ENCODE peak calls at places on chromosomes 5 and 9, in five cellular contexts. L is mammary epithelial cell, C is foreskin fibroblast, H is fibroblast of mammary gland, Q is AG04449. E is an unnamed sample.

GRCh38 chr9:34370970-34371880 is 5.5 kb downstream of the MYORG start:
- DNase-seq in H (no peak), C (peak; percentile 49), L (no peak), Q (no peak), E (no peak)

GRCh38 chr5:64834611-64835010 is 65.9 kb downstream of the CWC27 start:
- DNase-seq in C (no peak), L (no peak), H (no peak), Q (no peak), E (no peak)

GRCh38 chr5:33115467-33115866 is 325.3 kb upstream of the TARS1 start:
- DNase-seq in C (no peak), L (no peak), Q (no peak), H (no peak), E (no peak)

GRCh38 chr5:88967633-88968585 is 84.9 kb upstream of the MEF2C start:
- DNase-seq in H (no peak), L (no peak), C (no peak), Q (no peak), E (no peak)

GRCh38 chr5:58019614-58020013 is 440.3 kb downstream of the PLK2 start:
- DNase-seq in L (no peak), C (no peak), H (no peak), Q (no peak), E (no peak)

GRCh38 chr5:4384649-4385048 is 755.5 kb upstream of the ADAMTS16 start:
- DNase-seq in C (no peak), L (peak; percentile 58), H (peak; percentile 6), Q (no peak), E (no peak)

GRCh38 chr5:65624025-65624569 is at the start of gene TRIM23:
- DNase-seq in C (peak; percentile 97), Q (peak; percentile 58), L (peak; percentile 92), H (peak; percentile 90), E (peak; percentile 70)

GRCh38 chr5:114361724-114362196 is at the start of gene KCNN2:
- DNase-seq in H (peak; percentile 17), Q (no peak), L (peak; percentile 39), C (peak; percentile 91), E (peak; percentile 34)

GRCh38 chr9:85258823-85259370 is 482.9 kb downstream of the AGTPBP1 start:
- DNase-seq in Q (peak; percentile 19), H (peak; percentile 68), C (peak; percentile 69), L (peak; percentile 69), E (peak; percentile 15)

GRCh38 chr9:113219972-113220371 is 1.1 kb downstream of the FKBP15 start:
- DNase-seq in L (peak; percentile 56), H (peak; percentile 78), Q (peak; percentile 49), C (peak; percentile 72), E (no peak)

GRCh38 chr5:137283801-137284200 is 215.3 kb downstream of the SPOCK1 start:
- DNase-seq in Q (no peak), L (no peak), C (no peak), H (no peak), E (no peak)

GRCh38 chr5:91643796-91644195 is 260.7 kb upstream of the ARRDC3 start:
- DNase-seq in Q (no peak), C (peak; percentile 54), L (no peak), H (peak; percentile 78), E (no peak)

GRCh38 chr9:121324755-121325154 is 45.3 kb downstream of the STOM start:
- DNase-seq in C (no peak), Q (no peak), L (no peak), H (no peak), E (no peak)

GRCh38 chr5:121890297-121890858 is 38.7 kb downstream of the FTMT start:
- DNase-seq in C (no peak), Q (no peak), L (no peak), H (no peak), E (no peak)

GRCh38 chr9:120374817-120375216 is 205.2 kb downstream of the CDK5RAP2 start:
- DNase-seq in Q (no peak), H (no peak), L (no peak), C (no peak), E (no peak)

GRCh38 chr5:95631265-95631957 is 11.5 kb downstream of the GPR150 start:
- DNase-seq in C (peak; percentile 85), Q (peak; percentile 62), L (peak; percentile 64), H (peak; percentile 90), E (no peak)

GRCh38 chr5:179438041-179438441 is 92.8 kb upstream of the ADAMTS2 start:
- DNase-seq in C (no peak), L (no peak), Q (no peak), H (no peak), E (no peak)

GRCh38 chr5:148386041-148386440 is 2.3 kb downstream of the FBXO38 start:
- DNase-seq in Q (no peak), L (peak; percentile 5), C (peak; percentile 18), H (peak; percentile 11), E (no peak)

GRCh38 chr9:114723926-114724325 is 41.9 kb upstream of the TEX48 start:
- DNase-seq in H (peak; percentile 51), Q (no peak), C (peak; percentile 79), L (no peak), E (no peak)

GRCh38 chr9:94198414-94198813 is 60.7 kb upstream of the ZNF169 start:
- DNase-seq in C (no peak), H (no peak), Q (no peak), L (no peak), E (no peak)

GRCh38 chr5:178839319-178839704 is 20.4 kb upstream of the ZNF354B start:
- DNase-seq in L (peak; percentile 46), Q (no peak), C (no peak), H (peak; percentile 32), E (no peak)

GRCh38 chr9:105168935-105169334 is 75.5 kb upstream of the SLC44A1 start:
- DNase-seq in Q (peak; percentile 21), L (no peak), C (peak; percentile 60), H (peak; percentile 33), E (peak; percentile 43)

GRCh38 chr5:117487556-117487955 is 912.9 kb upstream of the SEMA6A start:
- DNase-seq in C (no peak), H (no peak), Q (no peak), L (no peak), E (no peak)

GRCh38 chr5:166979576-166979975 is 1311.9 kb upstream of the WWC1 start:
- DNase-seq in H (no peak), L (no peak), C (peak; percentile 4), Q (no peak), E (no peak)
- H3K4me3 ChIP-seq in H (peak overlapping the region; percentile 48), L (peak overlapping the region; percentile 47), C (peak overlapping the region; percentile 35), Q (peak overlapping the region; percentile 55), E (peak overlapping the region; percentile 70)

DNA sequence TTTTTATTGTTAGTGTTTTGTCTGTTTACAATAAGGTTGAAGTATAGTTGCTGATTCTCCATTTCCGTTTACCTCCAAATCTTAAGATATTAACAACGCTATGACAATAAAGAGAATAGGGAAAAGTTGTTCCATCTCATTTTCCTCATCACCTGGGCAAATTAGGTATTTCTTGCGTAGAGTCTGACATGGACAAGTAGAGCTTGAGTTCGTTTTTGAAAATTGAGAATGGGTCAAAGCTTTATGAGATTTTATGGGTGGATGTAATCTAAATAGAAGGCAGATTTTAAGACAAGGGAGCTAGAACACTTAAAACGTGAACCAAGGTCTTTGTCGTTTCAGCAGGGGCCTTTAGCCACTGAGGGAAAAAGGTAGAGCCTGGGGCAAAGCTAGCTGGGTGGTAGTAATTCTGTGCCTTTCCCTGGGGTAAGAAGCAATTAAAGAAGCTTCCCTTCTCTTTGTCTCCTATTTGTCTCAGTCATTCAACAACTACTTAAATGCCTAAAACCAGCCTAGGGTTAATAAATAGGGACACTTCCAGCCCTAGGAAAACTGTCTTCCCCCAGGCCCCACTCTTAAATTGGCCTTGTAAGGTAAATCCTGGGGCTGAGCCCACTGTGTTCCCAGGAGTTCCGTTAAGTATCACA is 551 bp upstream of the CAAP1 start:
- DNase-seq in H (no peak), C (no peak), L (no peak), Q (no peak), E (no peak)
- H3K4me3 ChIP-seq in H (peak overlapping the region; percentile 95), C (peak overlapping the region; percentile 92), L (peak overlapping the region; percentile 94), Q (peak overlapping the region; percentile 99), E (peak overlapping the region; percentile 59)

GRCh38 chr5:169302491-169303118 is 1.7 kb upstream of the SLIT3 start:
- DNase-seq in C (peak; percentile 95), H (peak; percentile 85), L (peak; percentile 66), Q (peak; percentile 31), E (peak; percentile 46)
- H3K4me3 ChIP-seq in C (no peak overlapping the region), H (no peak overlapping the region), L (no peak overlapping the region), Q (no peak overlapping the region), E (no peak overlapping the region)

GRCh38 chr5:150779397-150780179 is 1.0 kb downstream of the SMIM3 start:
- DNase-seq in C (peak; percentile 80), L (peak; percentile 34), Q (no peak), H (peak; percentile 75), E (no peak)
- H3K4me3 ChIP-seq in C (peak overlapping the region; percentile 88), L (peak overlapping the region; percentile 81), Q (peak overlapping the region; percentile 91), H (peak overlapping the region; percentile 79), E (peak overlapping the region; percentile 83)

GRCh38 chr5:81337803-81338202 is 36.4 kb downstream of the ZCCHC9 start:
- DNase-seq in H (no peak), C (no peak), Q (no peak), L (no peak), E (no peak)

GRCh38 chr5:81336528-81336927 is 35.1 kb downstream of the ZCCHC9 start:
- DNase-seq in H (no peak), L (no peak), C (no peak), Q (no peak), E (no peak)

GRCh38 chr5:81335946-81336345 is 34.6 kb downstream of the ZCCHC9 start:
- DNase-seq in C (no peak), L (no peak), Q (no peak), H (no peak), E (no peak)

DNA sequence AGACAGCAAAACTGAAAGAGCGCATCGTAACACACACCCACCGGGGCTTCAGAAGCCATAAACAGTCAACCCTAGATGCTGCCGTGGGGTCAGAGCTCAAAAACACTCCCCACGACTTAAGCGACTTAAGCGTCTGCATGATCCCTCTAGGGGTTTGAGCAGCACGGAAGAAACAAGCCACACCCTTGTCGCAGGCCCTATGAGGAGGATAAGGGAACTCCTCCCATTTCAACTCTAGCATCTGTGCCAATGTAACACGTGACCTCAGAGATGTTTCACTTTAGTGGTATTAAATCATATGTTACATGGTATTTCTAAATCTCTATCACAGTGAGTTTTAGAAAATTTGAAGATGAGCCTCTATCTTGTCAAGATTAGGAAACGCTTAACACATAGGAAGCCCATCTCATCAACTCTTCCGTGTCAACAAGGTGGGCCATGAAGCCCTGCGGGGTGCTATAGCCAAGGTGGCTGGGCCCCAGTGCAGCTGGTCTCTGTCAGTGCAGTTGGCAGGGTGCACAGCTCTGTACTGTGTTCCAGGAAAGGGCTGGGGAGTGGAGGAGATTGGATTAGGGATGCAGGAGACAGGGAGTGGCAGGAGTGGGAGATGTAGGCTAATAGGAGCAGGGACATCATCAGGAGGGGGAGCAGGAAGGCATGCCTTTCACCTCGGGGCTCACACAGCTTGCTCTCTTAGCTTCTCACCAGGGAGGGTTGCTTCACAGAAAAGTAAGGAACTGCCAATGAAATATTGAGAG is 33.1 kb downstream of the ZCCHC9 start:
- DNase-seq in Q (no peak), L (no peak), C (no peak), H (peak; percentile 42), E (no peak)
- H3K4me3 ChIP-seq in Q (no peak overlapping the region), L (no peak overlapping the region), C (no peak overlapping the region), H (peak overlapping the region; percentile 30), E (no peak overlapping the region)

GRCh38 chr5:59768204-59769040 is 125.1 kb downstream of the PDE4D start:
- DNase-seq in L (peak; percentile 81), Q (no peak), C (peak; percentile 88), H (peak; percentile 64), E (no peak)

GRCh38 chr5:59767753-59768159 is 125.8 kb downstream of the PDE4D start:
- DNase-seq in L (peak; percentile 81), Q (no peak), H (no peak), C (no peak), E (no peak)

GRCh38 chr5:59765446-59765845 is 128.1 kb downstream of the PDE4D start:
- DNase-seq in C (no peak), L (no peak), H (no peak), Q (no peak), E (no peak)

GRCh38 chr5:59764361-59764760 is 129.2 kb downstream of the PDE4D start:
- DNase-seq in C (no peak), H (no peak), L (no peak), Q (no peak), E (no peak)

GRCh38 chr5:59766394-59766793 is 127.1 kb downstream of the PDE4D start:
- DNase-seq in Q (no peak), L (no peak), C (no peak), H (no peak), E (no peak)
- H3K4me3 ChIP-seq in Q (no peak overlapping the region), L (peak overlapping the region; percentile 72), C (no peak overlapping the region), H (no peak overlapping the region), E (peak overlapping the region; percentile 18)

E was measured in retinal pigment epithelial cell.